ENCODE peak calls at places on chromosomes 5 and 9, in ten cellular contexts. T is stimulated activated CD8-positive, alpha-beta memory T cell treated with anti-CD3 and anti-CD28 coated beads, Interleukin-7, amount 100 ng/mL, for 1 hour; I is NAMALWA; V is LoVo; U is epithelial cell of proximal tubule; W is T-helper 1 cell; A is sciatic nerve; G is fibroblast of pulmonary artery; H is fibroblast of mammary gland; D is endothelial cell of umbilical vein. L is an unnamed sample.
A peak's percentile ranks its signal among the peaks of the same experiment; 100 is the strongest.

GRCh38 chr5:78905084-78905938 is 79.8 kb downstream of the ARSB start:
- DNase-seq in A (no peak), H (peak; percentile 63), W (no peak), T (no peak), G (no peak), D (no peak), I (no peak), V (no peak), U (no peak), L (no peak)

GRCh38 chr5:79555418-79555817 is 41.5 kb upstream of the HOMER1 start:
- DNase-seq in V (no peak), D (no peak), U (no peak), W (no peak), A (no peak), I (no peak), T (no peak), H (no peak), G (no peak), L (no peak)

GRCh38 chr5:172700686-172701324 is 59.7 kb downstream of the NEURL1B start:
- DNase-seq in V (no peak), H (no peak), W (no peak), T (no peak), U (no peak), G (no peak), D (no peak), I (no peak), A (no peak), L (no peak)

GRCh38 chr9:16884952-16885513 is 14.6 kb upstream of the BNC2 start:
- DNase-seq in I (no peak), U (no peak), T (no peak), V (no peak), G (peak; percentile 61), A (no peak), H (peak; percentile 85), D (no peak), W (no peak), L (peak; percentile 72)

GRCh38 chr5:132005591-132005990 is 5.9 kb downstream of the ACSL6 start:
- DNase-seq in A (no peak), H (no peak), I (no peak), W (no peak), V (no peak), D (no peak), U (no peak), G (no peak), T (no peak), L (no peak)

GRCh38 chr5:89499787-89500186 is 616.8 kb upstream of the MEF2C start:
- DNase-seq in I (no peak), W (no peak), V (no peak), U (no peak), D (no peak), G (no peak), T (no peak), H (no peak), A (no peak), L (no peak)

GRCh38 chr9:2385746-2386145 is 235.8 kb upstream of the VLDLR start:
- DNase-seq in T (no peak), U (no peak), D (no peak), W (no peak), G (no peak), V (no peak), H (no peak), A (no peak), I (no peak), L (no peak)

GRCh38 chr9:129250786-129251185 is 72.7 kb upstream of the IER5L start:
- DNase-seq in V (peak; percentile 7), G (peak; percentile 26), W (no peak), D (no peak), A (no peak), I (no peak), T (no peak), H (peak; percentile 35), U (no peak), L (no peak)

GRCh38 chr9:97853844-97854695 is 1.0 kb downstream of the FOXE1 start:
- DNase-seq in V (no peak), H (peak; percentile 37), D (no peak), A (no peak), U (no peak), T (no peak), G (peak; percentile 30), W (peak; percentile 33), I (no peak), L (no peak)

GRCh38 chr9:106286249-106286648 is 576.7 kb upstream of the ZNF462 start:
- DNase-seq in I (peak; percentile 8), H (peak; percentile 4), D (no peak), W (no peak), V (no peak), A (no peak), G (no peak), U (no peak), T (no peak), L (no peak)

GRCh38 chr9:85258823-85259370 is 482.9 kb downstream of the AGTPBP1 start:
- DNase-seq in H (peak; percentile 68), T (no peak), D (peak; percentile 80), U (peak; percentile 56), V (peak; percentile 9), I (peak; percentile 36), G (peak; percentile 65), A (peak; percentile 81), W (no peak), L (peak; percentile 55)

GRCh38 chr5:34700078-34700452 is 43.9 kb downstream of the RAI14 start:
- DNase-seq in G (no peak), D (no peak), I (no peak), H (no peak), W (no peak), U (no peak), A (no peak), V (no peak), T (no peak), L (no peak)